ENCODE peak calls at places on chromosomes 3 and 15, in five cellular contexts. One of them, this sample, is unnamed.

GRCh38 chr3:3023106-3023505 is 87.1 kb downstream of the IL5RA start:
- DNase-seq in GM23338: no peak
- DNase-seq in chondrocyte: no peak
- DNase-seq in non-pigmented ciliary epithelial cell: no peak
- DNase-seq in astrocyte of the spinal cord: no peak
- DNase-seq in this sample: no peak

GRCh38 chr3:50269977-50270413 is 1.0 kb downstream of the SEMA3B start:
- DNase-seq in GM23338: no peak
- DNase-seq in chondrocyte: no peak
- DNase-seq in non-pigmented ciliary epithelial cell: no peak
- DNase-seq in astrocyte of the spinal cord: no peak
- DNase-seq in this sample: no peak

GRCh38 chr15:94231728-94232086 is 346 bp downstream of the MCTP2 start:
- DNase-seq in GM23338: peak; percentile 71
- DNase-seq in chondrocyte: no peak
- DNase-seq in non-pigmented ciliary epithelial cell: no peak
- DNase-seq in astrocyte of the spinal cord: no peak
- DNase-seq in this sample: no peak

GRCh38 chr15:35936284-35936683 is 390.3 kb upstream of the DPH6 start:
- DNase-seq in GM23338: no peak
- DNase-seq in chondrocyte: no peak
- DNase-seq in non-pigmented ciliary epithelial cell: no peak
- DNase-seq in astrocyte of the spinal cord: no peak
- DNase-seq in this sample: no peak

GRCh38 chr3:60323651-60324050 is 927.6 kb downstream of the FHIT start:
- DNase-seq in GM23338: peak; percentile 10
- DNase-seq in chondrocyte: no peak
- DNase-seq in non-pigmented ciliary epithelial cell: no peak
- DNase-seq in astrocyte of the spinal cord: no peak
- DNase-seq in this sample: no peak

GRCh38 chr3:180036678-180037455 is at the start of gene PEX5L:
- DNase-seq in GM23338: peak; percentile 91
- DNase-seq in chondrocyte: peak; percentile 86
- DNase-seq in non-pigmented ciliary epithelial cell: no peak
- DNase-seq in astrocyte of the spinal cord: peak; percentile 60
- DNase-seq in this sample: peak; percentile 9

GRCh38 chr15:59059076-59059597 is 45.8 kb upstream of the CCNB2 start:
- DNase-seq in GM23338: no peak
- DNase-seq in chondrocyte: no peak
- DNase-seq in non-pigmented ciliary epithelial cell: no peak
- DNase-seq in astrocyte of the spinal cord: no peak
- DNase-seq in this sample: no peak

GRCh38 chr3:16183601-16184270 is 9.3 kb downstream of the GALNT15 start:
- DNase-seq in GM23338: no peak
- DNase-seq in chondrocyte: no peak
- DNase-seq in non-pigmented ciliary epithelial cell: peak; percentile 63
- DNase-seq in astrocyte of the spinal cord: peak; percentile 90
- DNase-seq in this sample: peak; percentile 79

GRCh38 chr15:91263632-91264477 is 163.8 kb downstream of the SV2B start:
- DNase-seq in GM23338: no peak
- DNase-seq in chondrocyte: no peak
- DNase-seq in non-pigmented ciliary epithelial cell: no peak
- DNase-seq in astrocyte of the spinal cord: no peak
- DNase-seq in this sample: no peak

GRCh38 chr3:194139085-194139976 is 3.4 kb downstream of the HES1 start:
- DNase-seq in GM23338: peak; percentile 67
- DNase-seq in chondrocyte: no peak
- DNase-seq in non-pigmented ciliary epithelial cell: no peak
- DNase-seq in astrocyte of the spinal cord: peak; percentile 87
- DNase-seq in this sample: peak; percentile 84

GRCh38 chr3:124257332-124257864 is 265.5 kb upstream of the ROPN1 start:
- DNase-seq in GM23338: no peak
- DNase-seq in chondrocyte: no peak
- DNase-seq in non-pigmented ciliary epithelial cell: no peak
- DNase-seq in astrocyte of the spinal cord: no peak
- DNase-seq in this sample: no peak

GRCh38 chr3:4313606-4314308 is 10.6 kb downstream of the SETMAR start:
- DNase-seq in GM23338: no peak
- DNase-seq in chondrocyte: no peak
- DNase-seq in non-pigmented ciliary epithelial cell: no peak
- DNase-seq in astrocyte of the spinal cord: no peak
- DNase-seq in this sample: no peak

GRCh38 chr3:17195856-17196604 is 311.3 kb downstream of the PLCL2 start:
- DNase-seq in GM23338: peak; percentile 25
- DNase-seq in chondrocyte: no peak
- DNase-seq in non-pigmented ciliary epithelial cell: no peak
- DNase-seq in astrocyte of the spinal cord: peak; percentile 18
- DNase-seq in this sample: no peak

GRCh38 chr15:68726246-68726645 is 94.4 kb downstream of the ANP32A start:
- DNase-seq in GM23338: no peak
- DNase-seq in chondrocyte: peak; percentile 53
- DNase-seq in non-pigmented ciliary epithelial cell: no peak
- DNase-seq in astrocyte of the spinal cord: no peak
- DNase-seq in this sample: no peak

GRCh38 chr3:69499899-69500316 is 114.0 kb upstream of the FRMD4B start:
- DNase-seq in GM23338: no peak
- DNase-seq in chondrocyte: no peak
- DNase-seq in non-pigmented ciliary epithelial cell: no peak
- DNase-seq in astrocyte of the spinal cord: peak; percentile 7
- DNase-seq in this sample: no peak

GRCh38 chr3:15633159-15633558 is 31.6 kb downstream of the BTD start:
- DNase-seq in GM23338: peak; percentile 37
- DNase-seq in chondrocyte: no peak
- DNase-seq in non-pigmented ciliary epithelial cell: no peak
- DNase-seq in astrocyte of the spinal cord: no peak
- DNase-seq in this sample: no peak

GRCh38 chr15:26889298-26889898 is 22.5 kb downstream of the GABRA5 start:
- DNase-seq in GM23338: peak; percentile 83
- DNase-seq in chondrocyte: no peak
- DNase-seq in non-pigmented ciliary epithelial cell: peak; percentile 43
- DNase-seq in astrocyte of the spinal cord: peak; percentile 79
- DNase-seq in this sample: peak; percentile 86

GRCh38 chr15:29695486-29696167 is 126.6 kb downstream of the TJP1 start:
- DNase-seq in GM23338: peak; percentile 48
- DNase-seq in chondrocyte: no peak
- DNase-seq in non-pigmented ciliary epithelial cell: no peak
- DNase-seq in astrocyte of the spinal cord: no peak
- DNase-seq in this sample: no peak

This sample was measured in astrocyte of the cerebellum.